ENCODE peak calls at places on chromosomes 11 and 22, in six cellular contexts. R is kidney; V is CD4-positive, CD25-positive, alpha-beta regulatory T cell; U is transverse colon; K is mammary epithelial cell; Y is thyroid gland. C is an unnamed sample.

GRCh38 chr11:1546536-1547466 is 25.3 kb downstream of the DUSP8 start:
- DNase-seq in R (peak; percentile 87), V (peak; percentile 29), U (peak; percentile 64), K (peak; percentile 35), Y (peak; percentile 67), C (peak; percentile 98)

GRCh38 chr11:117901601-117902000 is 25.1 kb upstream of the FXYD6 start:
- DNase-seq in R (no peak), V (no peak), U (no peak), K (no peak), Y (no peak), C (no peak)

GRCh38 chr11:12859872-12860657 is 149.1 kb upstream of the RASSF10 start:
- DNase-seq in R (no peak), V (no peak), U (no peak), K (no peak), Y (no peak), C (no peak)

GRCh38 chr22:49849161-49850020 is 4.3 kb upstream of the ZBED4 start:
- DNase-seq in R (peak; percentile 75), V (peak; percentile 51), U (no peak), K (no peak), Y (no peak), C (peak; percentile 85)

GRCh38 chr11:112161012-112161411 is 2.9 kb downstream of the IL18 start:
- DNase-seq in R (no peak), V (no peak), U (no peak), K (no peak), Y (no peak), C (no peak)

GRCh38 chr11:126403039-126403438 is 47.6 kb downstream of the ST3GAL4 start:
- DNase-seq in R (no peak), V (no peak), U (peak; percentile 82), K (peak; percentile 20), Y (no peak), C (no peak)

GRCh38 chr11:50214376-50214775 is 181.7 kb downstream of the OR4C45 start:
- DNase-seq in R (no peak), V (no peak), U (no peak), K (no peak), Y (no peak), C (no peak)

GRCh38 chr11:65389294-65389980 is 3.0 kb downstream of the FRMD8 start:
- DNase-seq in R (peak; percentile 71), V (no peak), U (no peak), K (no peak), Y (no peak), C (peak; percentile 38)

GRCh38 chr11:77064648-77065217 is 2.0 kb upstream of the CAPN5 start:
- DNase-seq in R (peak; percentile 30), V (no peak), U (no peak), K (no peak), Y (no peak), C (no peak)

GRCh38 chr11:131375421-131375820 is 5.0 kb downstream of the NTM start:
- DNase-seq in R (no peak), V (no peak), U (no peak), K (no peak), Y (no peak), C (no peak)

GRCh38 chr11:19196458-19196857 is 5.3 kb downstream of the CSRP3 start:
- DNase-seq in R (no peak), V (no peak), U (peak; percentile 53), K (no peak), Y (no peak), C (no peak)

GRCh38 chr11:19199766-19200165 is 2.0 kb downstream of the CSRP3 start:
- DNase-seq in R (no peak), V (no peak), U (no peak), K (no peak), Y (no peak), C (no peak)

GRCh38 chr11:19201737-19202605 is at the start of gene CSRP3:
- DNase-seq in R (no peak), V (no peak), U (no peak), K (no peak), Y (no peak), C (no peak)

GRCh38 chr11:19200410-19201201 is 1.2 kb downstream of the CSRP3 start:
- DNase-seq in R (no peak), V (no peak), U (peak; percentile 60), K (peak; percentile 84), Y (no peak), C (peak; percentile 78)

GRCh38 chr11:19199037-19199436 is 2.7 kb downstream of the CSRP3 start:
- DNase-seq in R (no peak), V (no peak), U (no peak), K (no peak), Y (no peak), C (no peak)
- H3K4me1 ChIP-seq in R (no peaks in the 10 kb centered on the region), V (no peaks in the 10 kb centered on the region), U (no peaks in the 10 kb centered on the region), K (peaks cover 10% of the 10 kb centered on the region), Y (no peaks in the 10 kb centered on the region), C (peaks cover 19% of the 10 kb centered on the region)

DNA sequence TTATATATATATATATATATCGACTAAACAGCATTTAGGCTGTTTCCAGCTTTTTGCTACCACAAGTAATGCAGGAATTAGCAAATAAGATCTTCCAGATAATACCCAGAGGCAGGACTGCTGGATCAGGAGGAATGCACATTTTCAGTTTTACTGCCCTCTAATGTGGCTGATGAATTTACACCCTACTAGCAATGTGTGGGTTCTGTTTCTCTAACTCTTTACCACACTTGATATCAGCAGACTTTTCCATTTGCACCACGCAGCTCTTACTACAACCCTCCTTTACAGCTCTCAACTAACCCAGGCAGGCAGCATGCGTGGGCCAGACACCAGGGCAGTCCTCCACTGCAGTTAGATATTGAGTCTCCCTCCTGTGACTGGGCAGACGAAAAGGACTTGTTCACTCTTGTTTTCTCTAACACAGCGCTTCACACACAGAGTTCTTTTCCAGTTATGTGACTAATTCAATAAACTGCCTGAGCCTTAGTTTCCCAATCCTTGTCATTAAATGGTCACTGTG is 67.7 kb downstream of the IGLL5 start:
- DNase-seq in R (no peak), V (no peak), U (no peak), K (peak; percentile 45), Y (no peak), C (peak; percentile 10)
- H3K4me1 ChIP-seq in R (no peaks in the 10 kb centered on the region), V (no peaks in the 10 kb centered on the region), U (no peaks in the 10 kb centered on the region), K (no peaks in the 10 kb centered on the region), Y (no peaks in the 10 kb centered on the region), C (no peaks in the 10 kb centered on the region)

GRCh38 chr11:106464728-106465127 is 387.3 kb downstream of the AASDHPPT start:
- DNase-seq in R (no peak), V (no peak), U (no peak), K (peak; percentile 33), Y (no peak), C (no peak)
- H3K4me1 ChIP-seq in R (no peaks in the 10 kb centered on the region), V (no peaks in the 10 kb centered on the region), U (no peaks in the 10 kb centered on the region), K (peaks cover 3% of the 10 kb centered on the region), Y (no peaks in the 10 kb centered on the region), C (peaks cover 29% of the 10 kb centered on the region)

GRCh38 chr22:37929390-37929789 is 23.3 kb downstream of the MICALL1 start:
- DNase-seq in R (no peak), V (no peak), U (no peak), K (no peak), Y (peak; percentile 47), C (peak; percentile 61)

GRCh38 chr22:37931893-37932389 is 21.5 kb downstream of the C22orf23 start:
- DNase-seq in R (peak; percentile 72), V (no peak), U (no peak), K (no peak), Y (no peak), C (peak; percentile 30)

GRCh38 chr22:37932401-37932800 is 21.0 kb downstream of the C22orf23 start:
- DNase-seq in R (no peak), V (no peak), U (no peak), K (no peak), Y (no peak), C (no peak)

GRCh38 chr22:37930270-37930951 is 23.0 kb downstream of the C22orf23 start:
- DNase-seq in R (peak; percentile 59), V (peak; percentile 33), U (no peak), K (no peak), Y (peak; percentile 26), C (peak; percentile 97)

GRCh38 chr22:37930952-37931440 is 22.4 kb downstream of the C22orf23 start:
- DNase-seq in R (no peak), V (no peak), U (no peak), K (no peak), Y (no peak), C (no peak)
- H3K4me1 ChIP-seq in R (peaks cover 12% of the 10 kb centered on the region), V (peaks cover 5% of the 10 kb centered on the region), U (peaks cover 14% of the 10 kb centered on the region), K (peaks cover 24% of the 10 kb centered on the region), Y (peaks cover 17% of the 10 kb centered on the region), C (peaks cover 12% of the 10 kb centered on the region)

GRCh38 chr11:3984896-3985295 is 109.7 kb upstream of the RRM1 start:
- DNase-seq in R (no peak), V (peak; percentile 45), U (no peak), K (no peak), Y (no peak), C (no peak)
- H3K4me1 ChIP-seq in R (no peaks in the 10 kb centered on the region), V (peaks cover 14% of the 10 kb centered on the region), U (peaks cover 2% of the 10 kb centered on the region), K (peaks cover 5% of the 10 kb centered on the region), Y (peaks cover 26% of the 10 kb centered on the region), C (peaks cover 3% of the 10 kb centered on the region)

GRCh38 chr22:46109474-46110003 is 40.8 kb upstream of the PPARA start:
- DNase-seq in R (no peak), V (no peak), U (no peak), K (no peak), Y (no peak), C (no peak)

GRCh38 chr22:46108564-46109473 is 41.5 kb upstream of the PPARA start:
- DNase-seq in R (no peak), V (no peak), U (peak; percentile 45), K (peak; percentile 58), Y (peak; percentile 51), C (no peak)

GRCh38 chr22:46107089-46107664 is 43.1 kb upstream of the PPARA start:
- DNase-seq in R (peak; percentile 95), V (no peak), U (peak; percentile 56), K (peak; percentile 64), Y (peak; percentile 85), C (peak; percentile 92)

GRCh38 chr22:46106279-46107022 is 43.9 kb upstream of the PPARA start:
- DNase-seq in R (no peak), V (no peak), U (no peak), K (no peak), Y (no peak), C (no peak)

DNA sequence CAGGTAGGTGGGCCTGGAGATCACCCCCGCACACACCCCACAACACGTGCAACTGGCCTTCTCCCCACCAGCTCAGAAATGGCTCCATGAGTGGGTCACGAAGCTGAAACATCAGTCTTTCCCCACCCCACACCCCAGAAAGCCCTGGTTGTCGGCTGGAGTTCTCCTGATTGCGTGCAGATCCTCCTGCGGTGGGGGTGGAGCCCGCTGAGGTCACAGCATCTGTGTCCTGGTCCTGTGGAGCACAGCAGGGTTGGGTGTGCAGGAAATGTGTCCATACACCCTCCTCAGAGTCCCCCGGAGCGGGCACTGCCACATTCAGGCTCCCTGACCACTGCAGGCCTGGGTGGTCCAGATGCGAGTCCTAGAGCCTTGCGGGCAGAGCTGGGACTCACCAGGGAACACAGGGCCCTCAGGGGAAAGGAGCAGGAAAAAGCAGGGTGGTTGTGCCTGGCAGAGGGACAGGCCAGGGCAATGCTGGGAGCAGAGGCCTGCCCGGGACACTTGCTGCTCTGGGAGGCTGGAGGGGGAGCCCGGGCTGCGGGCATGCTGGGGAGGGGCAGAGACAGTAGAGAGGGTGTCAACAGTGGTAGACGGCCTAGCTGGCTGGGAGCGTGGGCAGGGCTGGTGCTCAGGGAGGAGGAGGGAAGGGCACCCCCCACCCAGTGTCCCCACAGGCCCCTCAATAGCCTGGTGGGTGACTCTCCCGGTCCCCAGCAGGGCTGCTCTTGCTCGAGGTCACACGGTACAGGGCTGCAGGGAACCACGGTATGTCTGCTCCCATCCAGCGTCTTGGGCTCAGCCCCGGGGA is 42.4 kb upstream of the PPARA start:
- DNase-seq in R (no peak), V (no peak), U (no peak), K (peak; percentile 56), Y (no peak), C (peak; percentile 84)
- H3K4me1 ChIP-seq in R (peaks cover 84% of the 10 kb centered on the region), V (no peaks in the 10 kb centered on the region), U (peaks cover 65% of the 10 kb centered on the region), K (peaks cover 87% of the 10 kb centered on the region), Y (peaks cover 38% of the 10 kb centered on the region), C (peaks cover 77% of the 10 kb centered on the region)

GRCh38 chr11:42265072-42265471 is 805.6 kb upstream of the LRRC4C start:
- DNase-seq in R (no peak), V (no peak), U (no peak), K (no peak), Y (no peak), C (no peak)
- H3K4me1 ChIP-seq in R (no peaks in the 10 kb centered on the region), V (no peaks in the 10 kb centered on the region), U (no peaks in the 10 kb centered on the region), K (no peaks in the 10 kb centered on the region), Y (no peaks in the 10 kb centered on the region), C (no peaks in the 10 kb centered on the region)